ENCODE peak calls at places on chromosomes 2 and 18, in five cellular contexts. One of them, this sample, is unnamed.
A peak's percentile ranks its signal among the peaks of the same experiment; 100 is the strongest.

GRCh38 chr2:9194352-9194751 is 12.3 kb upstream of the ASAP2 start:
- DNase-seq in heart right ventricle: no peak
- DNase-seq in mesendoderm: no peak
- DNase-seq in A673: no peak
- DNase-seq in psoas muscle: no peak
- DNase-seq in this sample: no peak

GRCh38 chr2:61750624-61751023 is 103.2 kb downstream of the FAM161A start:
- DNase-seq in mesendoderm: no peak
- DNase-seq in A673: no peak
- DNase-seq in psoas muscle: no peak
- DNase-seq in heart right ventricle: no peak
- DNase-seq in this sample: no peak

GRCh38 chr2:190435031-190435677 is 27.0 kb downstream of the MFSD6 start:
- DNase-seq in mesendoderm: no peak
- DNase-seq in A673: no peak
- DNase-seq in heart right ventricle: no peak
- DNase-seq in psoas muscle: no peak
- DNase-seq in this sample: no peak

GRCh38 chr2:126891681-126892500 is 6.8 kb upstream of the TEX51 start:
- DNase-seq in psoas muscle: no peak
- DNase-seq in A673: no peak
- DNase-seq in heart right ventricle: no peak
- DNase-seq in mesendoderm: peak; percentile 50
- DNase-seq in this sample: no peak

GRCh38 chr2:48607307-48608014 is 10.2 kb upstream of the GTF2A1L start:
- DNase-seq in A673: no peak
- DNase-seq in psoas muscle: no peak
- DNase-seq in mesendoderm: no peak
- DNase-seq in heart right ventricle: no peak
- DNase-seq in this sample: no peak

GRCh38 chr2:165401285-165401852 is 68.1 kb upstream of the CSRNP3 start:
- DNase-seq in mesendoderm: peak; percentile 74
- DNase-seq in psoas muscle: no peak
- DNase-seq in heart right ventricle: peak; percentile 34
- DNase-seq in A673: peak; percentile 91
- DNase-seq in this sample: no peak

GRCh38 chr2:133667085-133667484 is 98.8 kb upstream of the NCKAP5 start:
- DNase-seq in psoas muscle: no peak
- DNase-seq in heart right ventricle: no peak
- DNase-seq in mesendoderm: peak; percentile 30
- DNase-seq in A673: no peak
- DNase-seq in this sample: no peak

GRCh38 chr18:23738151-23738550 is 48.9 kb downstream of the LAMA3 start:
- DNase-seq in mesendoderm: no peak
- DNase-seq in psoas muscle: no peak
- DNase-seq in A673: no peak
- DNase-seq in heart right ventricle: no peak
- DNase-seq in this sample: no peak

GRCh38 chr2:151357359-151357758 is at the start of gene TNFAIP6:
- DNase-seq in heart right ventricle: peak; percentile 33
- DNase-seq in psoas muscle: no peak
- DNase-seq in A673: peak; percentile 94
- DNase-seq in mesendoderm: peak; percentile 27
- DNase-seq in this sample: no peak

GRCh38 chr2:40721595-40721994 is 269.7 kb upstream of the SLC8A1 start:
- DNase-seq in mesendoderm: no peak
- DNase-seq in psoas muscle: no peak
- DNase-seq in heart right ventricle: no peak
- DNase-seq in A673: no peak
- DNase-seq in this sample: no peak

GRCh38 chr2:198444800-198445287 is 640.5 kb downstream of the PLCL1 start:
- DNase-seq in mesendoderm: no peak
- DNase-seq in psoas muscle: no peak
- DNase-seq in A673: no peak
- DNase-seq in heart right ventricle: no peak
- DNase-seq in this sample: no peak

GRCh38 chr2:122032264-122032645 is 276.8 kb downstream of the TSN start:
- DNase-seq in psoas muscle: no peak
- DNase-seq in A673: no peak
- DNase-seq in mesendoderm: no peak
- DNase-seq in heart right ventricle: no peak
- DNase-seq in this sample: no peak

GRCh38 chr18:12394428-12394827 is 13.3 kb upstream of the PRELID3A start:
- DNase-seq in mesendoderm: peak; percentile 44
- DNase-seq in psoas muscle: no peak
- DNase-seq in heart right ventricle: no peak
- DNase-seq in A673: peak; percentile 37
- DNase-seq in this sample: no peak

GRCh38 chr18:26383454-26384270 is 157.4 kb downstream of the TAF4B start:
- DNase-seq in heart right ventricle: no peak
- DNase-seq in psoas muscle: no peak
- DNase-seq in mesendoderm: peak; percentile 65
- DNase-seq in A673: peak; percentile 58
- DNase-seq in this sample: no peak

GRCh38 chr2:168138369-168138768 is 109.0 kb downstream of the STK39 start:
- DNase-seq in mesendoderm: no peak
- DNase-seq in heart right ventricle: no peak
- DNase-seq in A673: no peak
- DNase-seq in psoas muscle: peak; percentile 18
- DNase-seq in this sample: no peak

GRCh38 chr2:156320491-156320896 is 12.0 kb downstream of the NR4A2 start:
- DNase-seq in heart right ventricle: peak; percentile 57
- DNase-seq in psoas muscle: peak; percentile 30
- DNase-seq in A673: peak; percentile 26
- DNase-seq in mesendoderm: peak; percentile 85
- DNase-seq in this sample: no peak

GRCh38 chr2:74461187-74462053 is 3.2 kb downstream of the WBP1 start:
- DNase-seq in heart right ventricle: no peak
- DNase-seq in psoas muscle: no peak
- DNase-seq in A673: no peak
- DNase-seq in mesendoderm: peak; percentile 70
- DNase-seq in this sample: no peak

GRCh38 chr2:209977386-209978239 is 24.8 kb upstream of the RPE start:
- DNase-seq in A673: peak; percentile 60
- DNase-seq in psoas muscle: no peak
- DNase-seq in heart right ventricle: no peak
- DNase-seq in mesendoderm: peak; percentile 42
- DNase-seq in this sample: no peak

GRCh38 chr2:16250466-16250865 is 310.1 kb downstream of the MYCN start:
- DNase-seq in psoas muscle: no peak
- DNase-seq in A673: no peak
- DNase-seq in heart right ventricle: no peak
- DNase-seq in mesendoderm: no peak
- DNase-seq in this sample: no peak

GRCh38 chr2:174248998-174249592 is 763 bp upstream of the OLA1 start:
- DNase-seq in heart right ventricle: no peak
- DNase-seq in A673: no peak
- DNase-seq in mesendoderm: no peak
- DNase-seq in psoas muscle: no peak
- DNase-seq in this sample: no peak

GRCh38 chr2:148447877-148448276 is 196.7 kb upstream of the EPC2 start:
- DNase-seq in A673: no peak
- DNase-seq in mesendoderm: no peak
- DNase-seq in psoas muscle: no peak
- DNase-seq in heart right ventricle: no peak
- DNase-seq in this sample: no peak

GRCh38 chr18:3040183-3040582 is 27.2 kb upstream of the LPIN2 start:
- DNase-seq in heart right ventricle: no peak
- DNase-seq in mesendoderm: no peak
- DNase-seq in psoas muscle: no peak
- DNase-seq in A673: no peak
- DNase-seq in this sample: no peak

GRCh38 chr2:1620081-1620480 is 124.2 kb downstream of the PXDN start:
- DNase-seq in psoas muscle: no peak
- DNase-seq in mesendoderm: no peak
- DNase-seq in heart right ventricle: no peak
- DNase-seq in A673: no peak
- DNase-seq in this sample: no peak

GRCh38 chr18:70382032-70382431 is 93.2 kb downstream of the SOCS6 start:
- DNase-seq in heart right ventricle: no peak
- DNase-seq in psoas muscle: no peak
- DNase-seq in A673: no peak
- DNase-seq in mesendoderm: no peak
- DNase-seq in this sample: peak; percentile 49
- H3K27ac ChIP-seq in heart right ventricle: no peak overlapping the region
- H3K27ac ChIP-seq in psoas muscle: no peak overlapping the region
- H3K27ac ChIP-seq in A673: no peak overlapping the region
- H3K27ac ChIP-seq in mesendoderm: no peak overlapping the region
- H3K27ac ChIP-seq in this sample: peak overlapping the region; percentile 83

DNA sequence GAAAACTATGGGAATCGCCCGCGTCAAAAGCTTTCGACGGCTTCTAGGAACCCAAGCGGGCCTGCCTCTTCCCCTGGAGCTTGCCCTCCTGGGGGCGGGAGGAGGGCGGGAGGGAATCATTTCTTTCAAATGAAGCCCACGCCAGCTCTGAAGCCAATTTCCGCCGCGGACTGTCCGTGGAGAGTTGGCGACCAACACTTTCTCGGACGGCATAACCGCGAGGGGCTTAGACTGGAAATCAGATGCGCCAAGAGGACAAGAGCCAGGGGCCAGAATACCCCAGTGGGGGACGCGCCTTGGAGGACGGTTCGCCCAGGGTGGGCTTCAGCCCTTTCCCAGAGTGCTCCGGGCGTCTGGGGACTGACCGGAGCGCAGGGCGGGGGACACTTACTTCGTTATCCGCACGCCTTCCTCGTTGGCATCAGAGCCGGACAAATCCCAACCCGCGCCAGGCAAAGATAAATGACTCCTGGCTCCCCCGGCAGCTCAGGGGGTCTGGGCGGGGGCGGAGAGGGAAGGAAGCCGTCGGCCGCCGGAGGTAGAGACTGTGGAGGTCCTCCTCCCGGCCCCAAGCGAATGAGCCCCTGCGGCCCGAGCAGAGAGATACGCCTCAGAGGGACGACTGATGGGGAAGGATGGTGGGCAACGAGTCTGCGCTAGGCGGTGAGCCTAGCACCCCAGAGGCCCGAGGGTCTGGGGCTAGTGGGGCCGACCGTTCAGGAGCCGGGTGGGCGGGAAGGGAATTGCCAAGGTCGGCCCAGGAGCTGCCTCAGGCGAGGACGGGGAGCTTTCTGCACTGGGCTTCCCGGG is 4.6 kb upstream of the SATB2 start:
- DNase-seq in psoas muscle: no peak
- DNase-seq in A673: no peak
- DNase-seq in heart right ventricle: no peak
- DNase-seq in mesendoderm: peak; percentile 44
- DNase-seq in this sample: no peak
- H3K27ac ChIP-seq in psoas muscle: no peak overlapping the region
- H3K27ac ChIP-seq in A673: no peak overlapping the region
- H3K27ac ChIP-seq in heart right ventricle: no peak overlapping the region
- H3K27ac ChIP-seq in mesendoderm: no peak overlapping the region
- H3K27ac ChIP-seq in this sample: peak overlapping the region; percentile 26

GRCh38 chr18:71994273-71994672 is 549.9 kb downstream of the CBLN2 start:
- DNase-seq in psoas muscle: no peak
- DNase-seq in A673: no peak
- DNase-seq in heart right ventricle: no peak
- DNase-seq in mesendoderm: peak; percentile 74
- DNase-seq in this sample: no peak
- H3K27ac ChIP-seq in psoas muscle: no peak overlapping the region
- H3K27ac ChIP-seq in A673: no peak overlapping the region
- H3K27ac ChIP-seq in heart right ventricle: no peak overlapping the region
- H3K27ac ChIP-seq in mesendoderm: no peak overlapping the region
- H3K27ac ChIP-seq in this sample: no peak overlapping the region

GRCh38 chr18:63148449-63149199 is 170.9 kb downstream of the BCL2 start:
- DNase-seq in heart right ventricle: no peak
- DNase-seq in mesendoderm: no peak
- DNase-seq in psoas muscle: peak; percentile 50
- DNase-seq in A673: no peak
- DNase-seq in this sample: no peak

GRCh38 chr18:63149200-63149587 is 170.4 kb downstream of the BCL2 start:
- DNase-seq in heart right ventricle: no peak
- DNase-seq in A673: peak; percentile 24
- DNase-seq in mesendoderm: no peak
- DNase-seq in psoas muscle: no peak
- DNase-seq in this sample: no peak

GRCh38 chr18:63152096-63152495 is 167.5 kb downstream of the BCL2 start:
- DNase-seq in mesendoderm: no peak
- DNase-seq in A673: no peak
- DNase-seq in heart right ventricle: no peak
- DNase-seq in psoas muscle: no peak
- DNase-seq in this sample: no peak

GRCh38 chr18:63150942-63151421 is 168.6 kb downstream of the BCL2 start:
- DNase-seq in mesendoderm: peak; percentile 21
- DNase-seq in A673: no peak
- DNase-seq in heart right ventricle: no peak
- DNase-seq in psoas muscle: no peak
- DNase-seq in this sample: no peak

DNA sequence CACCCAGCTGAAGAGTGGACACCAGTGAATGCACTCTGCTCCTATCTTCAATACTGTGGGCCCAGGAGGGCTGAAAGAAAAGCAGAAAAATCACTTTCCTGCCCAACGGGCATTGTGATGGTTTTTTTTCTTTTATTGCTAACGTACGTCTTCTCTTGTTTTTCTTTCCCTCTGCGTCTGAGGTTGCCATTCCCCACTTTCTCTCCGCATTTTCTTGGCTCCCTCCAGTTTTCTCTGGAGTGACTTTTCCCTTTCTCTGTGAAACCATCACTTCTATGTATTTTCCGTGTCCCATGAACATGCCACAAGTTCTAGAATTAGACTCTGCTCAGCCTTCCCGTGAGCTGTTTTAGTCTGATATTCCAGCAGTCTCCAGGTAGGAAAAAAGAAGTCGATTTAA is 169.2 kb downstream of the BCL2 start:
- DNase-seq in A673: no peak
- DNase-seq in heart right ventricle: no peak
- DNase-seq in psoas muscle: no peak
- DNase-seq in mesendoderm: no peak
- DNase-seq in this sample: no peak
- H3K27ac ChIP-seq in A673: no peak overlapping the region
- H3K27ac ChIP-seq in heart right ventricle: no peak overlapping the region
- H3K27ac ChIP-seq in psoas muscle: no peak overlapping the region
- H3K27ac ChIP-seq in mesendoderm: no peak overlapping the region
- H3K27ac ChIP-seq in this sample: no peak overlapping the region